ENCODE peak calls at places on chromosome 13, in seven cellular contexts. L is H9, B is IMR-90, C is mesendoderm, Q is neuronal stem cell, E is trophoblast cell, I is H1. X is an unnamed sample.

GRCh38 chr13:74325106-74325505 is 190.9 kb upstream of the KLF12 start:
- DNase-seq in C (no peak), L (no peak), Q (no peak), I (no peak), E (no peak), B (peak), X (peak)

GRCh38 chr13:29362849-29363604 is 232.5 kb downstream of the SLC7A1 start:
- DNase-seq in I (peak), L (peak), E (peak), Q (peak), C (peak), B (peak), X (peak)

GRCh38 chr13:74891610-74892009 is 590.4 kb downstream of the TBC1D4 start:
- DNase-seq in Q (no peak), E (no peak), C (no peak), I (no peak), B (peak), L (no peak), X (peak)

GRCh38 chr13:79483302-79483701 is 2.3 kb downstream of the NDFIP2 start:
- DNase-seq in B (peak), I (no peak), E (no peak), C (no peak), L (no peak), Q (no peak), X (peak)

GRCh38 chr13:93036380-93036779 is 190.2 kb upstream of the GPC6 start:
- DNase-seq in Q (no peak), L (no peak), I (no peak), E (no peak), C (no peak), B (no peak), X (no peak)

GRCh38 chr13:23701646-23702045 is 131.4 kb downstream of the TNFRSF19 start:
- DNase-seq in I (no peak), Q (no peak), C (no peak), E (peak), B (peak), L (no peak), X (peak)

GRCh38 chr13:74438911-74439310 is 304.7 kb upstream of the KLF12 start:
- DNase-seq in C (no peak), I (no peak), B (no peak), E (no peak), Q (no peak), L (no peak), X (no peak)

GRCh38 chr13:33106656-33107402 is 90.6 kb downstream of the KL start:
- DNase-seq in B (peak), L (no peak), I (no peak), Q (no peak), E (no peak), C (no peak), X (peak)

GRCh38 chr13:94711561-94712286 is 621 bp downstream of the SOX21 start:
- DNase-seq in I (no peak), B (no peak), E (peak), L (peak), Q (no peak), C (peak), X (peak)

GRCh38 chr13:42398542-42398941 is 126.6 kb downstream of the AKAP11 start:
- DNase-seq in B (no peak), Q (no peak), L (no peak), C (no peak), E (no peak), I (no peak), X (peak)

GRCh38 chr13:28659611-28659970 is 661 bp downstream of the POMP start:
- DNase-seq in C (no peak), L (no peak), I (no peak), B (peak), E (peak), Q (no peak), X (peak)

GRCh38 chr13:108919036-108919907 is 289.9 kb downstream of the MYO16 start:
- DNase-seq in B (peak), Q (no peak), E (peak), L (no peak), I (no peak), C (no peak), X (peak)

GRCh38 chr13:79581870-79582315 is 100.9 kb downstream of the NDFIP2 start:
- DNase-seq in E (no peak), I (no peak), C (peak), B (peak), L (peak), Q (no peak), X (peak)

GRCh38 chr13:95608640-95609280 is 35.7 kb downstream of the DZIP1 start:
- DNase-seq in E (no peak), C (no peak), L (no peak), Q (no peak), I (no peak), B (no peak), X (peak)

GRCh38 chr13:35512271-35512920 is 35.9 kb upstream of the MAB21L1 start:
- DNase-seq in I (no peak), B (peak), Q (no peak), C (peak), L (no peak), E (peak), X (peak)

GRCh38 chr13:52779028-52779612 is 39.5 kb upstream of the CNMD start:
- DNase-seq in I (no peak), E (no peak), L (no peak), Q (no peak), C (peak), B (no peak), X (no peak)

GRCh38 chr13:35144496-35144895 is 202.4 kb downstream of the NBEA start:
- DNase-seq in L (no peak), B (no peak), C (peak), I (no peak), Q (no peak), E (peak), X (peak)

GRCh38 chr13:114110091-114110829 is 22.2 kb downstream of the RASA3 start:
- DNase-seq in E (no peak), C (peak), B (no peak), Q (no peak), I (no peak), L (peak), X (peak)

GRCh38 chr13:32314968-32315254 is 252 bp downstream of the ZAR1L start:
- DNase-seq in C (peak), L (no peak), Q (peak), E (no peak), I (no peak), B (peak), X (peak)

GRCh38 chr13:98521876-98522275 is 55.0 kb downstream of the STK24 start:
- DNase-seq in Q (no peak), C (peak), E (no peak), I (no peak), L (no peak), B (no peak), X (no peak)
- H3K23ac ChIP-seq in Q (no peak), C (no peak), E (no peak), I (no peak), L (no peak), B (peak), X (no peak)

DNA sequence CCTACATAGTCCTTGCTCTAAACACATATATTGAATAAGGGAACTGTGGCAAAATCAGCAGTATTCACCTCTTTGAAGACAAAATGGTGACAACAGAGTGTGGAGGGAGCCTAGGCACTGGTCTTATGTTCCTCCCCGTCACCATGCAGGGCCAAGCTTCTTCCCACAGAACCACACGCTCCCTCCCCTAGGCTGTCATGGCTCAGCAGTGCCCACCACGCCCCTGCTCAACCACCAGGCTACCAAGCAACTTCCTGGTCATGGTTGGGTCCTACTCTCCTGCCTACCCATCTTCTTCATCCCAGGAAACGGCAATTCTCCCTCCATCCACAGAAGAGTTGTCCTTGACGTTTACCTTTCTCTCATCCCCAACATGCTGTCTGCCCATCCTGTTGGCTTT is 126.1 kb downstream of the CRYL1 start:
- DNase-seq in L (no peak), Q (no peak), C (no peak), E (no peak), B (no peak), I (no peak), X (no peak)
- H3K23ac ChIP-seq in L (no peak), Q (no peak), C (no peak), E (no peak), B (no peak), I (no peak), X (no peak)

GRCh38 chr13:112248909-112249592 is 127.1 kb upstream of the SPACA7 start:
- DNase-seq in E (no peak), B (no peak), L (no peak), I (no peak), Q (no peak), C (no peak), X (no peak)
- H3K23ac ChIP-seq in E (no peak), B (no peak), L (no peak), I (no peak), Q (no peak), C (no peak), X (no peak)

GRCh38 chr13:97308735-97309429 is 86.7 kb downstream of the MBNL2 start:
- DNase-seq in L (no peak), Q (no peak), I (no peak), B (peak), E (no peak), C (no peak), X (peak)
- H3K23ac ChIP-seq in L (no peak), Q (no peak), I (no peak), B (peak), E (no peak), C (no peak), X (no peak)

DNA sequence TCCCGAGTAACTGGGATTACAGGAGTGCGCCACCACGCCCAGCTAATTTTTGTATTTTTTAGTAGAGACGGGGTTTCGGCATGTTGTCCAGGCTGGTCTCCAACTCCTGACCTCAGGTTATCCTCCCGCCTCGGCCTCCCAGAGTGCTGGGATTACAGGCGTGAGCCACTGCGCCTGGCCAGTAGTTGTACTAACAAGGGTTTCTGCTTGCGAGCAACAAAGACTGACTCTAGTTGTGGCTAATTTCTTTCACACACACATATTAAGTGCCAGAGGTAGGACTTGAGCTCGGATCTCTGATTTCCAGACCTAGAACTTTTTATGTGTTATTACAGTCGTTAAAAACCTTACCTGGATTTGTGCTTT is 628 bp upstream of the PCCA start:
- DNase-seq in I (no peak), E (no peak), Q (no peak), C (no peak), B (no peak), L (no peak), X (no peak)
- H3K23ac ChIP-seq in I (no peak), E (no peak), Q (no peak), C (no peak), B (peak), L (no peak), X (no peak)

DNA sequence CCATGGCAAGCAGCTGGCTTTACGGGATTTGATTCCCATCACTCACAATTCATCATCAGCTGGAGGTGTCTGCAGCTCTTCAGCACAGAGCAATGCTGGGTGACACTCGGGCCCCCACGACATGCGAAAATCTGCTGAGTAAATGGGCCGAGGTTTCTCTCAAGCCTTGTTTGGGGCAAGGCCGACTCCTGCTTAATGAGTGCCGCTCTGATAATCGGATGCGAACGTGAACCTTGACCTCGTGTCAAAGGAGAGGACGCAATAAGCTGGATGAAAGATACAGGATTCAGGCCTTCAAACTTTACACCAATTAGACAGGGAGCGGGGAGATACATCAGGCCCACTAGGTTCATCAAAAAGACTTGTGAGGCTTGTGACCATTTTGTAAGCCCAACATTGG is 65.2 kb downstream of the GGACT start:
- DNase-seq in E (no peak), I (no peak), Q (no peak), C (no peak), L (no peak), B (no peak), X (no peak)
- H3K23ac ChIP-seq in E (no peak), I (no peak), Q (no peak), C (no peak), L (no peak), B (no peak), X (no peak)

DNA sequence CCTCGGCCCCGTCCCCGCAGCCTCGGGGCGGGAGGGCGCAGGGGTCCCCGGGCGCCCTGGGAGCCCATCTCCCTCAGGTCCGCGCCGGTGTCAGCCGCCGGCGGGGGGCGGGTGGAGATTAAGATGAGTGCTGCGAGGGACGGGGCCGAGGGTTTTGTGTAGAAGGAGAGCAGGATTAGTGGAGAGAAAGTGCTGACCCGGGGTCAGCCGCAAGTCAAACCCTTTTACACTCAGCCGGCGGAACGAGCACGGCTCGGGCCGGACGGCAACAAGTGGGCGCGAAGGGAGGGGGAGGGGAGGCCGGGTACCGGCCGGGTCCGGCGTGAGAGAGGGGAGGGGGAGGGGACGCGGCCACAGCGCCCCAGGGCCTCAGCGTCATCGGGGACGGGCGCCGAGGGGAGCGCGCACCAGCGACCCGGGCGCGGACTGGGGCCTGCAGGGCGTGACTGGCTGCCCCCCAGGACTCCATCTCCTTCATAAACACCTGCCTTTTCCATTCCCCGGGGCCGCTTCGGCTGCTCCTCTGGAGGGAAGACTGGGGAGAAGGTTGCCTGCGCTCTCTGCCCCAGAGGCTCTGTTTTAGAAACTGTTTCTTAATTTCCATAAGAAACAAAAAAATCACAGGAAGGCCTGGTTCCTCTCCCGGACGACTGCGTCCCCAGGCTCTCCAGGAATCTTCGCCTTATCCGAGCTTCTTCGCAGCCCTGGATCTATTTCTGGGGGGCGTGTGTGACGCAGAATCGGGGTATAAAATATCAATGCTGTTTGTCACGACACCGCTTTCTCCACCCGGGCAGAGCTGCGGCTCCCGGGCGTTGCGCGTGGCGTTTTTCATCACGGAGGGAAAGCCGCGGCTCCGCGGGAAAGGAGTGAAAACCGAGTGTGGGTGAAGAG is 6.5 kb downstream of the SOX1 start:
- DNase-seq in E (no peak), C (peak), I (no peak), B (no peak), L (peak), Q (peak), X (no peak)
- H3K23ac ChIP-seq in E (no peak), C (no peak), I (no peak), B (no peak), L (no peak), Q (no peak), X (no peak)

DNA sequence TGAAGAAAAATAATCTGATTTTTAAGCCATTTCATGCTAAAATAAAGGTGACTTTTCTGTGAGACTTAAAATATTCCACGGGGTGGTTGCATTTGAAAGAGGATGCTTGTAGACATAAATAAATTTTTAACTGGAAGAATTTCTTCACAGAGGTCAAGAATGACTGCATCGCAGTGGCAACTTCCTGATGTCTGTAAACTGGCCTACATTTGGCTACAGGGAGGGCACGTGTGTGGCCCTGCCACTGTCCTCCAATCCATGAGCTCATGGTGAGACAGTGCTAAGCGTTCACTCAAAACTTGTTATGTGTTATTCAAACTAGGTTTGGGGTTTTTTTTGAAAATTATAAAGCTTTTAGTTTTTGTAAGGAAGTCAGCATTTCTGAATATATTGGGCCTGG is 1089.3 kb downstream of the EFNB2 start:
- DNase-seq in L (no peak), E (no peak), I (no peak), B (peak), C (no peak), Q (no peak), X (peak)
- H3K23ac ChIP-seq in L (no peak), E (no peak), I (no peak), B (no peak), C (no peak), Q (no peak), X (no peak)

X was measured in mesenchymal stem cell.